ENCODE peak calls at places on chromosomes 4 and X, in five cellular contexts. One of them, this sample, is unnamed.

GRCh38 chr4:90951037-90951436 is 823.8 kb downstream of the CCSER1 start:
- DNase-seq in prostate gland: peak
- DNase-seq in HCT116: peak
- DNase-seq in left lung: no peak
- DNase-seq in dorsolateral prefrontal cortex: no peak
- DNase-seq in this sample: no peak

GRCh38 chr4:2386717-2387116 is 31.7 kb downstream of the ZFYVE28 start:
- DNase-seq in prostate gland: no peak
- DNase-seq in HCT116: no peak
- DNase-seq in left lung: no peak
- DNase-seq in dorsolateral prefrontal cortex: no peak
- DNase-seq in this sample: no peak

GRCh38 chr4:40924096-40924792 is 174.5 kb downstream of the NSUN7 start:
- DNase-seq in prostate gland: no peak
- DNase-seq in HCT116: peak
- DNase-seq in left lung: peak
- DNase-seq in dorsolateral prefrontal cortex: peak
- DNase-seq in this sample: peak

GRCh38 chrX:106950381-106950780 is 30.2 kb downstream of the CLDN2 start:
- DNase-seq in prostate gland: no peak
- DNase-seq in HCT116: no peak
- DNase-seq in left lung: no peak
- DNase-seq in dorsolateral prefrontal cortex: no peak
- DNase-seq in this sample: no peak

GRCh38 chrX:46704767-46705386 is 54.0 kb downstream of the SLC9A7 start:
- DNase-seq in prostate gland: no peak
- DNase-seq in HCT116: no peak
- DNase-seq in left lung: no peak
- DNase-seq in dorsolateral prefrontal cortex: no peak
- DNase-seq in this sample: peak

GRCh38 chrX:77009691-77010090 is 437.5 kb upstream of the FGF16 start:
- DNase-seq in prostate gland: no peak
- DNase-seq in HCT116: no peak
- DNase-seq in left lung: no peak
- DNase-seq in dorsolateral prefrontal cortex: no peak
- DNase-seq in this sample: no peak

GRCh38 chr4:56909083-56909981 is 1.6 kb downstream of the REST start:
- DNase-seq in prostate gland: peak
- DNase-seq in HCT116: no peak
- DNase-seq in left lung: peak
- DNase-seq in dorsolateral prefrontal cortex: peak
- DNase-seq in this sample: peak

GRCh38 chr4:91826186-91826585 is 477.6 kb upstream of the GRID2 start:
- DNase-seq in prostate gland: no peak
- DNase-seq in HCT116: no peak
- DNase-seq in left lung: no peak
- DNase-seq in dorsolateral prefrontal cortex: no peak
- DNase-seq in this sample: no peak

GRCh38 chr4:6622744-6623143 is 17.7 kb upstream of the MRFAP1 start:
- DNase-seq in prostate gland: no peak
- DNase-seq in HCT116: no peak
- DNase-seq in left lung: no peak
- DNase-seq in dorsolateral prefrontal cortex: no peak
- DNase-seq in this sample: no peak

GRCh38 chr4:177485528-177485927 is 43.3 kb upstream of the AGA start:
- DNase-seq in prostate gland: no peak
- DNase-seq in HCT116: no peak
- DNase-seq in left lung: no peak
- DNase-seq in dorsolateral prefrontal cortex: no peak
- DNase-seq in this sample: peak

GRCh38 chr4:47954245-47954644 is 39.9 kb upstream of the NFXL1 start:
- DNase-seq in prostate gland: no peak
- DNase-seq in HCT116: no peak
- DNase-seq in left lung: no peak
- DNase-seq in dorsolateral prefrontal cortex: no peak
- DNase-seq in this sample: no peak

GRCh38 chr4:52507774-52508173 is 151.3 kb downstream of the USP46 start:
- DNase-seq in prostate gland: no peak
- DNase-seq in HCT116: no peak
- DNase-seq in left lung: no peak
- DNase-seq in dorsolateral prefrontal cortex: no peak
- DNase-seq in this sample: no peak

GRCh38 chr4:26321326-26322276 is 787 bp downstream of the RBPJ start:
- DNase-seq in prostate gland: peak
- DNase-seq in HCT116: no peak
- DNase-seq in left lung: peak
- DNase-seq in dorsolateral prefrontal cortex: peak
- DNase-seq in this sample: no peak

GRCh38 chr4:1604706-1605205 is 79.4 kb downstream of the FAM53A start:
- DNase-seq in prostate gland: peak
- DNase-seq in HCT116: no peak
- DNase-seq in left lung: no peak
- DNase-seq in dorsolateral prefrontal cortex: no peak
- DNase-seq in this sample: no peak

GRCh38 chr4:137417676-137418075 is 114.6 kb downstream of the PCDH18 start:
- DNase-seq in prostate gland: no peak
- DNase-seq in HCT116: no peak
- DNase-seq in left lung: no peak
- DNase-seq in dorsolateral prefrontal cortex: no peak
- DNase-seq in this sample: peak

GRCh38 chrX:82058728-82059127 is 856.8 kb downstream of the SH3BGRL start:
- DNase-seq in prostate gland: no peak
- DNase-seq in HCT116: no peak
- DNase-seq in left lung: no peak
- DNase-seq in dorsolateral prefrontal cortex: no peak
- DNase-seq in this sample: no peak

GRCh38 chr4:185304944-185305690 is 90.6 kb downstream of the LRP2BP start:
- DNase-seq in prostate gland: no peak
- DNase-seq in HCT116: no peak
- DNase-seq in left lung: peak
- DNase-seq in dorsolateral prefrontal cortex: no peak
- DNase-seq in this sample: peak

GRCh38 chr4:128601992-128602695 is 207.4 kb upstream of the JADE1 start:
- DNase-seq in prostate gland: no peak
- DNase-seq in HCT116: no peak
- DNase-seq in left lung: no peak
- DNase-seq in dorsolateral prefrontal cortex: no peak
- DNase-seq in this sample: peak

GRCh38 chr4:104025251-104025650 is 305.5 kb upstream of the TACR3 start:
- DNase-seq in prostate gland: no peak
- DNase-seq in HCT116: no peak
- DNase-seq in left lung: no peak
- DNase-seq in dorsolateral prefrontal cortex: no peak
- DNase-seq in this sample: no peak

GRCh38 chr4:158112612-158113011 is 60.2 kb downstream of the GASK1B start:
- DNase-seq in prostate gland: no peak
- DNase-seq in HCT116: no peak
- DNase-seq in left lung: no peak
- DNase-seq in dorsolateral prefrontal cortex: no peak
- DNase-seq in this sample: no peak

GRCh38 chrX:16239211-16239610 is 71.9 kb downstream of the MAGEB17 start:
- DNase-seq in prostate gland: no peak
- DNase-seq in HCT116: peak
- DNase-seq in left lung: no peak
- DNase-seq in dorsolateral prefrontal cortex: no peak
- DNase-seq in this sample: peak

GRCh38 chr4:168484626-168485025 is 4.3 kb upstream of the DDX60L start:
- DNase-seq in prostate gland: no peak
- DNase-seq in HCT116: no peak
- DNase-seq in left lung: no peak
- DNase-seq in dorsolateral prefrontal cortex: no peak
- DNase-seq in this sample: peak

GRCh38 chr4:169253904-169254303 is 16.9 kb downstream of the SH3RF1 start:
- DNase-seq in prostate gland: no peak
- DNase-seq in HCT116: no peak
- DNase-seq in left lung: no peak
- DNase-seq in dorsolateral prefrontal cortex: no peak
- DNase-seq in this sample: peak

GRCh38 chr4:182578402-182578801 is 335.2 kb downstream of the TENM3 start:
- DNase-seq in prostate gland: no peak
- DNase-seq in HCT116: peak
- DNase-seq in left lung: no peak
- DNase-seq in dorsolateral prefrontal cortex: no peak
- DNase-seq in this sample: peak

GRCh38 chr4:72312032-72312650 is 256.9 kb downstream of the ADAMTS3 start:
- DNase-seq in prostate gland: peak
- DNase-seq in HCT116: no peak
- DNase-seq in left lung: peak
- DNase-seq in dorsolateral prefrontal cortex: peak
- DNase-seq in this sample: peak

GRCh38 chrX:22366166-22366702 is 93.5 kb downstream of the CBLL2 start:
- DNase-seq in prostate gland: no peak
- DNase-seq in HCT116: no peak
- DNase-seq in left lung: no peak
- DNase-seq in dorsolateral prefrontal cortex: no peak
- DNase-seq in this sample: no peak

GRCh38 chr4:145839151-145839550 is 99.5 kb downstream of the ZNF827 start:
- DNase-seq in prostate gland: no peak
- DNase-seq in HCT116: no peak
- DNase-seq in left lung: no peak
- DNase-seq in dorsolateral prefrontal cortex: peak
- DNase-seq in this sample: no peak

GRCh38 chrX:149036086-149036485 is 469.0 kb downstream of the IDS start:
- DNase-seq in prostate gland: no peak
- DNase-seq in HCT116: no peak
- DNase-seq in left lung: no peak
- DNase-seq in dorsolateral prefrontal cortex: no peak
- DNase-seq in this sample: no peak

GRCh38 chrX:74325130-74326059 is 21.4 kb downstream of the ZCCHC13 start:
- DNase-seq in prostate gland: no peak
- DNase-seq in HCT116: no peak
- DNase-seq in left lung: no peak
- DNase-seq in dorsolateral prefrontal cortex: no peak
- DNase-seq in this sample: no peak

GRCh38 chr4:174444390-174444789 is 77.9 kb downstream of the HPGD start:
- DNase-seq in prostate gland: no peak
- DNase-seq in HCT116: no peak
- DNase-seq in left lung: no peak
- DNase-seq in dorsolateral prefrontal cortex: no peak
- DNase-seq in this sample: no peak

GRCh38 chr4:82555279-82555678 is 6.5 kb downstream of the TMEM150C start:
- DNase-seq in prostate gland: no peak
- DNase-seq in HCT116: no peak
- DNase-seq in left lung: no peak
- DNase-seq in dorsolateral prefrontal cortex: no peak
- DNase-seq in this sample: no peak

GRCh38 chrX:101260435-101260834 is 30.7 kb downstream of the TAF7L start:
- DNase-seq in prostate gland: no peak
- DNase-seq in HCT116: no peak
- DNase-seq in left lung: no peak
- DNase-seq in dorsolateral prefrontal cortex: no peak
- DNase-seq in this sample: peak
- TF ChIP-seq CTCF in prostate gland: no peak
- TF ChIP-seq CTCF in HCT116: peak
- TF ChIP-seq CTCF in left lung: no peak
- TF ChIP-seq CTCF in dorsolateral prefrontal cortex: no peak
- TF ChIP-seq CTCF in this sample: peak

GRCh38 chrX:104372547-104372946 is 117.8 kb upstream of the ESX1 start:
- DNase-seq in prostate gland: no peak
- DNase-seq in HCT116: no peak
- DNase-seq in left lung: no peak
- DNase-seq in dorsolateral prefrontal cortex: no peak
- DNase-seq in this sample: no peak

GRCh38 chrX:104370089-104370488 is 115.4 kb upstream of the ESX1 start:
- DNase-seq in prostate gland: peak
- DNase-seq in HCT116: peak
- DNase-seq in left lung: no peak
- DNase-seq in dorsolateral prefrontal cortex: no peak
- DNase-seq in this sample: no peak
- TF ChIP-seq CTCF in prostate gland: no peak
- TF ChIP-seq CTCF in HCT116: peak
- TF ChIP-seq CTCF in left lung: no peak
- TF ChIP-seq CTCF in dorsolateral prefrontal cortex: no peak
- TF ChIP-seq CTCF in this sample: peak

DNA sequence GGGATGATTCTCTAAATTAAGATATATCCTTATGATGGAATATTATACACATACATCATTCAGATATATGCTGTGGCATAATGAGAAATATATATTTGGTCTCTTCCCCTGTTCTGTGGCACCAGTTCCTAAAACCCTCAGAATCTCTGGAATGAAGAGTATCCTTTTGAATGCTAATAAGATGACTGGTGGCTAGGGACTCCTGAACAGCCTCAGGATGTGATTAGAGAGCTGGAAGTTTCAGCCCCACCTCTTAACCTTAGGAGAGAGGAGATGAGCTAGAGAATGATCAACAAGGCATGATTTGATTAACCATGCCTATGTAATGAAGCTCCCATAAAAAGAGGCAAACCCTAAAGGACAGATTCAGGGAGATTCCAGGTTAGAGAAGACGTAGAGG is 632.0 kb downstream of the IQCM start:
- DNase-seq in prostate gland: no peak
- DNase-seq in HCT116: no peak
- DNase-seq in left lung: no peak
- DNase-seq in dorsolateral prefrontal cortex: no peak
- DNase-seq in this sample: no peak
- TF ChIP-seq CTCF in prostate gland: no peak
- TF ChIP-seq CTCF in HCT116: no peak
- TF ChIP-seq CTCF in left lung: no peak
- TF ChIP-seq CTCF in dorsolateral prefrontal cortex: no peak
- TF ChIP-seq CTCF in this sample: no peak

DNA sequence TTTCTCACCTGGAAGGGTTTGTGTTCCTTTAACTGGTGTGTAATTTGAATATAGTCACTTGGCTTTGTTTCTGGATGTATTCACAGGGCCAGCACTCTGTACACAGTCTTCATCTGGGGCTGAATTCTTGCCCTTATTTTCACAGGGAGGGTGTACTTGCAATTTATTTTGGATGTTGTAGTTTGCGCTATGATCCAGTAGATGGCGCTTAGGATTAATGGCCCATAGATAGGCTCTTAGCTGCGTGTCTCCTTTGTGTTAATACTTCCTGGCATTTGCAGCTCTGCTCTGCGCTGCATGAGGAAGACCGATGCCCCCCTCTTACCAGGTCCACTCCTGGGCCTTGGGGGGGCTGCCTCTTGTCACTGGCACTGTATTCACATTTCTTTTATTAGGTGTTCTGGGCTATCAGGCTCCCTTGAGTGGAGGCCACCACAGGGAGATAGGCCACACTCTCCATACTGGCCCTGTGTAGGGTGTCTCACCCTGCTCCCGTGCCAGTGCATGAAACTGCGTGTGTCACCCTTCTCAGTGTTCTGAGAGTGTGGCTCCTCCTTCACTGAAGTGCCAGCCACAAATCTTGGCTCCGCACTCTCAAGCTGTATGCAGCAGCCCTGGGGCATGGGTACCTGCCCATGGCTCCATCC is 562.2 kb downstream of the ZIC3 start:
- DNase-seq in prostate gland: peak
- DNase-seq in HCT116: peak
- DNase-seq in left lung: no peak
- DNase-seq in dorsolateral prefrontal cortex: no peak
- DNase-seq in this sample: peak
- TF ChIP-seq CTCF in prostate gland: no peak
- TF ChIP-seq CTCF in HCT116: peak
- TF ChIP-seq CTCF in left lung: no peak
- TF ChIP-seq CTCF in dorsolateral prefrontal cortex: peak
- TF ChIP-seq CTCF in this sample: peak

GRCh38 chr4:151195801-151196200 is 81.2 kb upstream of the PRSS48 start:
- DNase-seq in prostate gland: no peak
- DNase-seq in HCT116: no peak
- DNase-seq in left lung: no peak
- DNase-seq in dorsolateral prefrontal cortex: no peak
- DNase-seq in this sample: peak
- TF ChIP-seq CTCF in prostate gland: no peak
- TF ChIP-seq CTCF in HCT116: no peak
- TF ChIP-seq CTCF in left lung: no peak
- TF ChIP-seq CTCF in dorsolateral prefrontal cortex: no peak
- TF ChIP-seq CTCF in this sample: no peak

This sample was measured in HFFc6.